ENCODE peak calls at places on chromosome 1, in eight cellular contexts. U is CD8-positive, alpha-beta T cell; B is Caco-2; E is tibial artery; D is transverse colon; K is adipocyte; R is stomach; L is tibial nerve. S is an unnamed sample. For H3K9me3, the result is how much of the 10 kb centered on the place peaks cover.

GRCh38 chr1:2533356-2533755 is 3.3 kb upstream of the HES5 start:
- DNase-seq in U (no peak), B (no peak), E (no peak), D (no peak), K (peak), R (no peak), L (no peak), S (no peak)

GRCh38 chr1:24572301-24572700 is 16.4 kb downstream of the NCMAP start:
- DNase-seq in U (no peak), B (no peak), E (no peak), D (peak), K (no peak), R (peak), L (no peak), S (no peak)

GRCh38 chr1:202578001-202578500 is 132.2 kb downstream of the SYT2 start:
- DNase-seq in U (no peak), B (no peak), E (no peak), D (no peak), K (peak), R (no peak), L (no peak), S (no peak)

GRCh38 chr1:165288301-165289120 is 68.0 kb downstream of the LMX1A start:
- DNase-seq in U (no peak), B (no peak), E (no peak), D (peak), K (no peak), R (no peak), L (no peak), S (peak)

GRCh38 chr1:99943238-99943794 is 26.5 kb upstream of the SLC35A3 start:
- DNase-seq in U (no peak), B (no peak), E (no peak), D (no peak), K (peak), R (no peak), L (no peak), S (peak)

GRCh38 chr1:75616436-75617433 is 5.8 kb upstream of the SLC44A5 start:
- DNase-seq in U (no peak), B (no peak), E (no peak), D (no peak), K (peak), R (no peak), L (no peak), S (peak)

GRCh38 chr1:11879311-11880180 is 20.8 kb upstream of the NPPB start:
- DNase-seq in U (no peak), B (no peak), E (no peak), D (no peak), K (no peak), R (no peak), L (no peak), S (no peak)

GRCh38 chr1:44676484-44677200 is 2.1 kb downstream of the ARMH1 start:
- DNase-seq in U (no peak), B (no peak), E (no peak), D (no peak), K (peak), R (no peak), L (no peak), S (no peak)

GRCh38 chr1:235883261-235883927 is 16.7 kb upstream of the LYST start:
- DNase-seq in U (no peak), B (no peak), E (peak), D (peak), K (peak), R (peak), L (peak), S (peak)

GRCh38 chr1:162991444-162991843 is 77.7 kb upstream of the RGS4 start:
- DNase-seq in U (no peak), B (no peak), E (no peak), D (no peak), K (no peak), R (no peak), L (no peak), S (no peak)

GRCh38 chr1:26529655-26530539 is at the start of gene RPS6KA1:
- DNase-seq in U (peak), B (peak), E (no peak), D (peak), K (peak), R (peak), L (no peak), S (peak)

GRCh38 chr1:39509360-39510009 is 18.0 kb downstream of the BMP8A start:
- DNase-seq in U (no peak), B (no peak), E (no peak), D (peak), K (no peak), R (no peak), L (no peak), S (no peak)

GRCh38 chr1:54805981-54806381 is 4.9 kb upstream of the TTC22 start:
- DNase-seq in U (no peak), B (no peak), E (no peak), D (no peak), K (no peak), R (peak), L (no peak), S (no peak)

GRCh38 chr1:99005142-99005491 is 456 bp upstream of the PLPPR5 start:
- DNase-seq in U (no peak), B (no peak), E (no peak), D (no peak), K (peak), R (no peak), L (no peak), S (no peak)

GRCh38 chr1:11458811-11459275 is 20.1 kb upstream of the DISP3 start:
- DNase-seq in U (no peak), B (no peak), E (no peak), D (no peak), K (no peak), R (peak), L (no peak), S (peak)

GRCh38 chr1:1433804-1434130 is 1.7 kb upstream of the VWA1 start:
- DNase-seq in U (no peak), B (no peak), E (no peak), D (no peak), K (no peak), R (peak), L (no peak), S (peak)

GRCh38 chr1:100050139-100050538 is 80.3 kb downstream of the SLC35A3 start:
- DNase-seq in U (no peak), B (no peak), E (no peak), D (no peak), K (no peak), R (no peak), L (no peak), S (no peak)

GRCh38 chr1:176954242-176954641 is 210.3 kb downstream of the ASTN1 start:
- DNase-seq in U (no peak), B (no peak), E (no peak), D (no peak), K (no peak), R (no peak), L (no peak), S (no peak)

GRCh38 chr1:172322219-172323061 is 98.0 kb upstream of the C1orf105 start:
- DNase-seq in U (no peak), B (no peak), E (peak), D (no peak), K (peak), R (no peak), L (no peak), S (peak)

GRCh38 chr1:64471218-64471719 is 1.3 kb downstream of the CACHD1 start:
- DNase-seq in U (no peak), B (peak), E (peak), D (peak), K (peak), R (peak), L (no peak), S (peak)

GRCh38 chr1:112172294-112172882 is 182.9 kb upstream of the KCND3 start:
- DNase-seq in U (no peak), B (peak), E (peak), D (no peak), K (peak), R (no peak), L (peak), S (no peak)

GRCh38 chr1:245682638-245683376 is 528.0 kb downstream of the KIF26B start:
- DNase-seq in U (no peak), B (no peak), E (no peak), D (no peak), K (peak), R (peak), L (no peak), S (peak)

GRCh38 chr1:102434421-102434820 is 437.7 kb upstream of the OLFM3 start:
- DNase-seq in U (no peak), B (peak), E (no peak), D (no peak), K (peak), R (no peak), L (no peak), S (peak)

GRCh38 chr1:9095818-9096217 is 26.4 kb upstream of the SLC2A5 start:
- DNase-seq in U (no peak), B (no peak), E (no peak), D (no peak), K (no peak), R (no peak), L (no peak), S (no peak)

GRCh38 chr1:162835157-162835899 is 25.6 kb downstream of the CCDC190 start:
- DNase-seq in U (no peak), B (no peak), E (no peak), D (no peak), K (no peak), R (no peak), L (no peak), S (no peak)

GRCh38 chr1:235864965-235865525 is 1.7 kb downstream of the LYST start:
- DNase-seq in U (no peak), B (no peak), E (no peak), D (no peak), K (peak), R (no peak), L (no peak), S (no peak)

GRCh38 chr1:156717411-156717810 is 10.9 kb upstream of the METTL25B start:
- DNase-seq in U (no peak), B (no peak), E (no peak), D (no peak), K (no peak), R (no peak), L (no peak), S (no peak)

GRCh38 chr1:228076796-228077430 is 5.6 kb upstream of the ARF1 start:
- DNase-seq in U (no peak), B (no peak), E (no peak), D (peak), K (no peak), R (peak), L (no peak), S (no peak)

GRCh38 chr1:117143856-117144255 is 22.3 kb upstream of the TRIM45 start:
- DNase-seq in U (no peak), B (no peak), E (no peak), D (no peak), K (no peak), R (no peak), L (no peak), S (no peak)

GRCh38 chr1:185931438-185931837 is 197.2 kb downstream of the HMCN1 start:
- DNase-seq in U (no peak), B (no peak), E (no peak), D (no peak), K (no peak), R (no peak), L (no peak), S (no peak)

GRCh38 chr1:113333056-113333455 is 57.3 kb upstream of the MAGI3 start:
- DNase-seq in U (no peak), B (no peak), E (no peak), D (no peak), K (no peak), R (no peak), L (no peak), S (no peak)
- H3K4me3 ChIP-seq in U (no peak), B (no peak), E (no peak), D (no peak), K (no peak), R (no peak), L (no peak), S (no peak)

GRCh38 chr1:13618483-13618882 is 34.9 kb downstream of the PDPN start:
- DNase-seq in U (no peak), B (no peak), E (no peak), D (no peak), K (no peak), R (no peak), L (no peak), S (no peak)

GRCh38 chr1:13617773-13618172 is 34.1 kb downstream of the PDPN start:
- DNase-seq in U (no peak), B (no peak), E (no peak), D (no peak), K (no peak), R (no peak), L (no peak), S (no peak)

GRCh38 chr1:13617108-13617507 is 33.5 kb downstream of the PDPN start:
- DNase-seq in U (no peak), B (no peak), E (no peak), D (no peak), K (no peak), R (no peak), L (no peak), S (no peak)

GRCh38 chr1:13620825-13621224 is 37.2 kb downstream of the PDPN start:
- DNase-seq in U (no peak), B (no peak), E (no peak), D (no peak), K (no peak), R (no peak), L (no peak), S (no peak)

DNA sequence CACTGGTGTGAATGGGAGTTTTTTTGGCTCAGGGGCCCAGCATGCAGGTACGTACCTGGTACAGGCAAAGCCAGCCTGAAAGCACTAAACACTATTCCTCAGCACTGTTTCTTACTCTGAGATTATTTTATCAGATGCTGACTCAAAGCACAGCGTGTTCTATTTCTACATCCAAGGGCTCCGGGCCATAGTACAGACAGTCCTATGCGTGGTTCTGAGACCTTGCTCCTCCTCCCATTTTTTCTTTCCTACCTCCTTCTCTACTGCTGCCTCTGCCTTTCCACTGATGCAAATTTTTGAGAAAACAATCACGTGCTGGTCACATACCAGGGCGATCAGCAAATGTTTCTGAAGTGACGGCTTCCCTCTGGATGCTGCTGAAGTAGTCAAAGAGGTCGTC is 36.3 kb downstream of the PDPN start:
- DNase-seq in U (no peak), B (no peak), E (peak), D (no peak), K (no peak), R (no peak), L (no peak), S (no peak)
- H3K9me3 ChIP-seq in U (under half), B (under half), E (under half), D (under half), K (under half), R (under half), L (under half), S (under half)

GRCh38 chr1:155131846-155132245 is 3.8 kb upstream of the SLC50A1 start:
- DNase-seq in U (no peak), B (no peak), E (no peak), D (no peak), K (no peak), R (no peak), L (no peak), S (no peak)
- H3K4me3 ChIP-seq in U (no peak), B (no peak), E (no peak), D (peak), K (no peak), R (no peak), L (no peak), S (no peak)

DNA sequence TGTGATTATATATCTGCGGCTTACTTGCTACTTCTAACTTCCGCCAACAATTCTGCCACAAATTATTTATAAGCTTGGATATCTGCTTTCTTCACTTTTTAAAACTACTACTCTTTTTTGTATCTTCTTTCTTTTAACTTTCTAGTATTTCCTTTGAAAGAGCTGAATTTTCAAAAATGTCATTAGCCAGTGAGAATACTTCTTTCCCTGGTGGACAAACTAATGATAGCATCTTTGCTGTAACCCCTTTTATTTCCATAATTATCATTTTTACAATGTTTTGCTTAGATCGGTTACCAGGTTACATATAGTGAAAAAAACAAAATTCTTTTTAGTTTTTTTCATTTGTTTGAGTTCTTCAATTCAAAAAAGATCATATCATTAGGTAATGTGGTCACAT is 355.9 kb upstream of the ADGRL4 start:
- DNase-seq in U (no peak), B (no peak), E (no peak), D (no peak), K (no peak), R (no peak), L (no peak), S (no peak)
- H3K9me3 ChIP-seq in U (under half), B (under half), E (under half), D (under half), K (under half), R (under half), L (under half), S (under half)

DNA sequence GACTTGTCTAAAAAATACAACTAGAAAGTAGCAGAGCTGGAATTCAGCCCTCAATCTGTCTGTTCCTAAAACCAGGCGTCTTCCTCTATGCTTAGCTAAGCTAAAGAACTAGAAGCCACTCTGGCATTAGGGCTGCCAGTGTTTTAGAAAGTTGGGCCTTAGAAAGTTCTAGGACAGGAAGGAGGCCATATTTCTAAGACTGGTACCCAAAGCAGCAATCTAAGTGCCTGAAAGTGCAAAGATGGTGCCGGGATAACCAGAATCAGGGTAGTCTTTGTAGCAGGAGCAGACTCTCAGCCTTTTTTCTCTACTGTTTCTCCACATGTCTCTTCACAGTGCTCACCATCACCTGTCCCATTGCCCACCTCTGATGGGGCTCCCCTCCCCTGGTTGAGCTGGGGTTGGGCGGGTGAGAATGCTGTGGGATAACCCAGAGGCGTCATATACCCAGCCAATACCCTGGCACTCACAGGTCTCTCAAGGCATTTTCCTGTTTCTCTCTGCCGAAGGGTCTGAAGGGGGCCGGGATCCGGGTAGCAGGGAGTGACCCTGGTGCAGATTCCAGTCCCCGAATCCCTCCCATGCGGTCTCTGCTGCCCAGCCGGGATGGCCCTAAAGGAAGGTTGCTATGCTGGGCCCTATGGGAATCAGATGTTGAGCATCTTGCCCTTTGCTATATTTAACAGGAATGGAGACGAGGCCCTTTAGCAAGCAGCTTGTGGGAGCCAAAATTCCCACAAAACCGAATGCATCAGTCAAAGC is 1.1 kb upstream of the RCSD1 start:
- DNase-seq in U (no peak), B (no peak), E (no peak), D (no peak), K (no peak), R (no peak), L (no peak), S (no peak)
- H3K4me3 ChIP-seq in U (peak), B (no peak), E (peak), D (peak), K (no peak), R (no peak), L (peak), S (no peak)

GRCh38 chr1:209155556-209155955 is 428.0 kb upstream of the CAMK1G start:
- DNase-seq in U (no peak), B (peak), E (no peak), D (no peak), K (peak), R (no peak), L (no peak), S (no peak)

GRCh38 chr1:209157514-209158285 is 425.8 kb upstream of the CAMK1G start:
- DNase-seq in U (no peak), B (no peak), E (no peak), D (no peak), K (no peak), R (no peak), L (no peak), S (no peak)

GRCh38 chr1:209153435-209153834 is 430.1 kb upstream of the CAMK1G start:
- DNase-seq in U (no peak), B (no peak), E (no peak), D (no peak), K (no peak), R (no peak), L (no peak), S (no peak)

GRCh38 chr1:209156991-209157390 is 426.5 kb upstream of the CAMK1G start:
- DNase-seq in U (no peak), B (no peak), E (no peak), D (no peak), K (no peak), R (no peak), L (no peak), S (no peak)

GRCh38 chr1:209154916-209155315 is 428.6 kb upstream of the CAMK1G start:
- DNase-seq in U (no peak), B (no peak), E (no peak), D (no peak), K (no peak), R (no peak), L (no peak), S (no peak)
- H3K9me3 ChIP-seq in U (under half), B (under half), E (under half), D (under half), K (under half), R (under half), L (under half), S (under half)

S was measured in BE2C.